ENCODE peak calls at places on chromosomes 11 and 22, in nine cellular contexts. H is tibial nerve, W is foreskin fibroblast, Y is cardiac fibroblast, G is SK-N-SH, F is psoas muscle, Q is dorsolateral prefrontal cortex, M is stomach, V is pancreas. J is an unnamed sample.

GRCh38 chr11:1656670-1657069 is 27.1 kb downstream of the KRTAP5-5 start:
- DNase-seq in H (no peak), W (no peak), Y (no peak), G (no peak), F (no peak), Q (no peak), M (no peak), V (no peak), J (no peak)

GRCh38 chr11:27390959-27391326 is 27.9 kb upstream of the CCDC34 start:
- DNase-seq in H (no peak), W (peak), Y (peak), G (no peak), F (no peak), Q (no peak), M (no peak), V (no peak), J (peak)

GRCh38 chr22:22404598-22405284 is 103.8 kb downstream of the ZNF280B start:
- DNase-seq in H (no peak), W (no peak), Y (no peak), G (no peak), F (no peak), Q (no peak), M (no peak), V (no peak), J (no peak)

GRCh38 chr11:15819679-15820286 is 536.6 kb downstream of the SOX6 start:
- DNase-seq in H (peak), W (peak), Y (peak), G (no peak), F (peak), Q (peak), M (peak), V (peak), J (peak)

GRCh38 chr11:131137046-131137445 is 220.8 kb upstream of the SNX19 start:
- DNase-seq in H (no peak), W (peak), Y (no peak), G (no peak), F (no peak), Q (no peak), M (no peak), V (no peak), J (peak)

GRCh38 chr22:23402275-23403151 is 177.6 kb downstream of the IGLL1 start:
- DNase-seq in H (no peak), W (peak), Y (peak), G (peak), F (peak), Q (no peak), M (peak), V (peak), J (peak)

GRCh38 chr11:65593518-65594414 is 1.8 kb downstream of the KCNK7 start:
- DNase-seq in H (no peak), W (peak), Y (peak), G (peak), F (peak), Q (peak), M (no peak), V (no peak), J (no peak)

GRCh38 chr11:2888266-2888968 is 2.8 kb upstream of the CDKN1C start:
- DNase-seq in H (peak), W (peak), Y (peak), G (peak), F (peak), Q (peak), M (peak), V (peak), J (peak)

GRCh38 chr11:10529279-10529678 is 11.7 kb downstream of the RNF141 start:
- DNase-seq in H (no peak), W (peak), Y (no peak), G (no peak), F (no peak), Q (no peak), M (no peak), V (no peak), J (no peak)

GRCh38 chr11:12182650-12183511 is 72.5 kb downstream of the MICAL2 start:
- DNase-seq in H (no peak), W (peak), Y (peak), G (no peak), F (peak), Q (no peak), M (no peak), V (peak), J (peak)

GRCh38 chr11:65471410-65471762 is 27.5 kb upstream of the MALAT1 start:
- DNase-seq in H (no peak), W (peak), Y (peak), G (peak), F (peak), Q (peak), M (peak), V (peak), J (peak)

GRCh38 chr11:11977206-11977938 is 31.1 kb downstream of the DKK3 start:
- DNase-seq in H (peak), W (peak), Y (peak), G (no peak), F (peak), Q (no peak), M (peak), V (peak), J (peak)

GRCh38 chr11:36352919-36353318 is 56.8 kb downstream of the PRR5L start:
- DNase-seq in H (no peak), W (no peak), Y (no peak), G (no peak), F (no peak), Q (no peak), M (no peak), V (no peak), J (no peak)

GRCh38 chr11:2802389-2803185 is 83.0 kb downstream of the CDKN1C start:
- DNase-seq in H (peak), W (no peak), Y (no peak), G (no peak), F (peak), Q (peak), M (peak), V (peak), J (no peak)

GRCh38 chr22:41598081-41598480 is 8.4 kb upstream of the PMM1 start:
- DNase-seq in H (no peak), W (peak), Y (peak), G (no peak), F (no peak), Q (no peak), M (no peak), V (no peak), J (peak)

GRCh38 chr11:117614695-117615094 is 182.3 kb downstream of the DSCAML1 start:
- DNase-seq in H (no peak), W (no peak), Y (no peak), G (no peak), F (no peak), Q (no peak), M (no peak), V (no peak), J (no peak)

GRCh38 chr11:44577231-44577834 is 11.9 kb downstream of the CD82 start:
- DNase-seq in H (no peak), W (no peak), Y (no peak), G (peak), F (no peak), Q (no peak), M (peak), V (no peak), J (no peak)

DNA sequence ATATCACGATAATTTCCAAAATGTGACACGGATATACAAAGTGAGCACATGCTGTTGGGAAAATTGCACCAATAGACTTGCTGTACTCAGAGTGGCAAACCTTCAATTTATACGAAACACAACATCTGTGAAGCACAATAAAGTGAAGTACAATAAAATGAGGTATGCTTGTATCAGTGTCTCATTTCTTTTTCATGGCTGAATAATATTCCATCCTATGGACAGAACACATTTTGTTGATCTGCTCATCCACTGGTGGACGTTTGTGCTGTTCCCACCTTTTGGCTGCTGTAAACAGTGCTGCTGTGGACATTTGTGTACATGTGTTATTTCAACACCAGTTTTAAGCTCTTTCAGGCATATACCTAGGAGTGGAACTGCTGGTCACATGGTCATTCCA is 78.7 kb upstream of the CCND1 start:
- DNase-seq in H (no peak), W (no peak), Y (no peak), G (no peak), F (no peak), Q (no peak), M (no peak), V (no peak), J (no peak)
- H3K4me3 ChIP-seq in H (no peak), W (no peak), Y (no peak), G (no peak), F (no peak), Q (no peak), M (no peak), V (no peak), J (no peak)

DNA sequence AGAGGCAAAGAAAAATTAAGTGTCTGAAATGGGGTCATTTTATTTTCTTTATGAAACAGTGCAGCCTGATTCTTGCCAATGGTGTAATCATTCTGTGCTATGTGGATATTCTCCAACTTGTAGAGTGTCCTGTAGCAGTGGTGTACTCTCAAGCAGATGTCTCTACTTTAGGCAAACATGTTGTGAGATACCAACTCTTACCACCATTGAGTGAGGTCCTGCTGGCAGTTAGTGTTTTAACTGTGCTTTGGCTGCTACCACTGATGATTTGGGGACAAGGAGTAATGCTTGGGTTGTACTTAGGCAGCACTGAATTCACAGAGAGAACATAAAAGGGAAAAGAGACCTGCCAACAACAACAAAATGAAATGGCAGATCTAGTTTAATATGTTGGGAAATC is 122.5 kb downstream of the APIP start:
- DNase-seq in H (no peak), W (peak), Y (no peak), G (no peak), F (no peak), Q (no peak), M (no peak), V (no peak), J (no peak)
- H3K4me3 ChIP-seq in H (no peak), W (no peak), Y (no peak), G (no peak), F (no peak), Q (no peak), M (no peak), V (no peak), J (no peak)

GRCh38 chr11:6483015-6483414 is 1.7 kb downstream of the TIMM10B start:
- DNase-seq in H (no peak), W (no peak), Y (no peak), G (no peak), F (no peak), Q (no peak), M (no peak), V (no peak), J (no peak)
- H3K4me3 ChIP-seq in H (no peak), W (peak), Y (no peak), G (no peak), F (peak), Q (no peak), M (no peak), V (no peak), J (no peak)

GRCh38 chr11:76424891-76425290 is 19.9 kb upstream of the EMSY start:
- DNase-seq in H (no peak), W (no peak), Y (no peak), G (no peak), F (no peak), Q (no peak), M (no peak), V (no peak), J (no peak)
- H3K4me3 ChIP-seq in H (no peak), W (no peak), Y (no peak), G (no peak), F (no peak), Q (no peak), M (no peak), V (no peak), J (no peak)